ENCODE peak calls at places on chromosomes 12 and 14, in nine cellular contexts. T is GM19239; Q is endothelial cell of umbilical vein; N is MCF 10A; K is T-cell; R is AG20443; Z is activated CD4-positive, alpha-beta T cell treated with anti-CD3 and anti-CD28 coated beads for 36 hours; S is iris pigment epithelial cell; V is HT-29. C is an unnamed sample.

GRCh38 chr14:21917699-21918436 is 244.2 kb upstream of the OR4E1 start:
- DNase-seq in T (peak), Q (peak), N (peak), K (peak), R (peak), Z (peak), S (peak), V (peak), C (peak)

GRCh38 chr12:122851820-122852219 is 16.6 kb downstream of the HIP1R start:
- DNase-seq in T (no peak), Q (peak), N (peak), K (no peak), R (peak), Z (no peak), S (peak), V (no peak), C (peak)

GRCh38 chr12:122395319-122395718 is 27.1 kb downstream of the CLIP1 start:
- DNase-seq in T (no peak), Q (peak), N (peak), K (no peak), R (peak), Z (no peak), S (peak), V (no peak), C (peak)

GRCh38 chr12:93363854-93364297 is 13.8 kb upstream of the NUDT4 start:
- DNase-seq in T (no peak), Q (no peak), N (no peak), K (no peak), R (no peak), Z (no peak), S (no peak), V (no peak), C (no peak)

GRCh38 chr14:31898835-31899528 is 178.1 kb upstream of the ARHGAP5 start:
- DNase-seq in T (no peak), Q (no peak), N (no peak), K (no peak), R (no peak), Z (no peak), S (no peak), V (no peak), C (no peak)

GRCh38 chr12:47534695-47535094 is 171.1 kb downstream of the RPAP3 start:
- DNase-seq in T (no peak), Q (no peak), N (peak), K (no peak), R (peak), Z (no peak), S (peak), V (peak), C (peak)

GRCh38 chr14:52060080-52060479 is 8.8 kb downstream of the NID2 start:
- DNase-seq in T (no peak), Q (no peak), N (no peak), K (no peak), R (no peak), Z (no peak), S (no peak), V (no peak), C (peak)

GRCh38 chr14:73180385-73180805 is 44.1 kb downstream of the PSEN1 start:
- DNase-seq in T (no peak), Q (no peak), N (peak), K (no peak), R (peak), Z (no peak), S (peak), V (no peak), C (peak)

GRCh38 chr14:103887557-103888115 is 40.3 kb upstream of the PPP1R13B start:
- DNase-seq in T (no peak), Q (no peak), N (no peak), K (no peak), R (no peak), Z (no peak), S (no peak), V (no peak), C (no peak)

GRCh38 chr12:1847411-1847810 is 27.0 kb downstream of the LRTM2 start:
- DNase-seq in T (no peak), Q (no peak), N (no peak), K (no peak), R (no peak), Z (no peak), S (no peak), V (no peak), C (no peak)

GRCh38 chr12:117499759-117500485 is 138.5 kb upstream of the NOS1 start:
- DNase-seq in T (no peak), Q (peak), N (no peak), K (no peak), R (no peak), Z (no peak), S (no peak), V (no peak), C (no peak)

GRCh38 chr12:6230321-6231110 is 30.3 kb downstream of the CD9 start:
- DNase-seq in T (peak), Q (no peak), N (peak), K (peak), R (peak), Z (peak), S (peak), V (no peak), C (peak)

GRCh38 chr14:31172084-31172483 is 35.5 kb downstream of the HECTD1 start:
- DNase-seq in T (no peak), Q (no peak), N (no peak), K (no peak), R (no peak), Z (no peak), S (peak), V (no peak), C (no peak)

GRCh38 chr12:105644770-105645169 is 314.3 kb downstream of the C12orf75 start:
- DNase-seq in T (no peak), Q (no peak), N (no peak), K (no peak), R (no peak), Z (no peak), S (no peak), V (no peak), C (no peak)

C was measured in fibroblast of pulmonary artery.